ENCODE peak calls at places on chromosomes 11 and 22, in nine cellular contexts. Z is lung microvascular endothelial cell, V is colonic mucosa, W is hepatocyte, X is neuronal stem cell, M is NCI-H345, J is pancreas, K is esophagus squamous epithelium, U is left ventricle myocardium superior. C is an unnamed sample.

GRCh38 chr11:115051938-115052590 is 373.7 kb downstream of the NXPE2 start:
- DNase-seq in U (no peak), X (no peak), Z (no peak), W (no peak), M (no peak), K (no peak), J (no peak), V (no peak), C (no peak)

GRCh38 chr11:85643255-85643654 is 4.5 kb upstream of the TMEM126A start:
- DNase-seq in V (no peak), K (no peak), M (no peak), U (peak; percentile 47), Z (no peak), W (peak; percentile 30), J (no peak), X (no peak), C (no peak)

GRCh38 chr11:128701086-128701485 is 7.2 kb downstream of the FLI1 start:
- DNase-seq in M (no peak), Z (no peak), X (no peak), U (no peak), K (no peak), J (no peak), W (no peak), V (no peak), C (no peak)

GRCh38 chr11:130448416-130449068 is at the start of gene ADAMTS15:
- DNase-seq in W (peak; percentile 88), M (peak; percentile 68), V (peak; percentile 87), J (peak; percentile 66), U (peak; percentile 93), Z (peak; percentile 48), X (peak; percentile 83), K (no peak), C (no peak)

GRCh38 chr22:44211946-44212930 is 31.5 kb downstream of the PARVG start:
- DNase-seq in K (no peak), M (no peak), W (no peak), X (no peak), J (no peak), U (no peak), Z (no peak), V (no peak), C (no peak)

GRCh38 chr22:26646158-26646557 is 11.2 kb upstream of the MIAT start:
- DNase-seq in J (no peak), U (no peak), W (no peak), Z (no peak), K (no peak), X (no peak), M (peak; percentile 24), V (no peak), C (no peak)

GRCh38 chr11:74927496-74927895 is 21.4 kb downstream of the XRRA1 start:
- DNase-seq in V (no peak), X (no peak), M (no peak), W (no peak), K (no peak), U (no peak), Z (no peak), J (no peak), C (no peak)

GRCh38 chr22:46373838-46374662 is 38.5 kb downstream of the TRMU start:
- DNase-seq in K (no peak), W (no peak), Z (peak; percentile 60), X (no peak), U (no peak), V (peak; percentile 90), M (peak; percentile 13), J (no peak), C (no peak)

GRCh38 chr22:17911312-17911705 is 113.1 kb downstream of the MICAL3 start:
- DNase-seq in V (no peak), Z (no peak), M (no peak), U (no peak), W (no peak), K (no peak), X (no peak), J (no peak), C (no peak)

GRCh38 chr11:110892741-110893285 is 180.6 kb upstream of the ARHGAP20 start:
- DNase-seq in W (no peak), V (no peak), X (no peak), U (no peak), M (no peak), Z (no peak), J (no peak), K (no peak), C (no peak)

GRCh38 chr22:36816635-36817428 is at the start of gene PVALB:
- DNase-seq in J (no peak), W (peak; percentile 76), M (peak; percentile 46), V (no peak), X (no peak), Z (peak; percentile 63), U (peak; percentile 57), K (no peak), C (no peak)

GRCh38 chr11:60700689-60701508 is 1.5 kb downstream of the MS4A8 start:
- DNase-seq in K (no peak), X (peak; percentile 48), V (peak; percentile 63), Z (peak; percentile 48), M (peak; percentile 44), U (no peak), W (peak; percentile 41), J (no peak), C (no peak)

GRCh38 chr11:86039094-86039493 is 29.8 kb downstream of the PICALM start:
- DNase-seq in K (no peak), M (no peak), U (no peak), X (no peak), Z (no peak), V (no peak), J (no peak), W (no peak), C (no peak)

GRCh38 chr11:5129457-5129877 is 8.7 kb downstream of the OR52A5 start:
- DNase-seq in X (no peak), K (no peak), W (no peak), Z (no peak), J (no peak), U (no peak), M (no peak), V (no peak), C (no peak)

GRCh38 chr22:28819253-28820096 is 19.1 kb upstream of the XBP1 start:
- DNase-seq in M (no peak), U (no peak), Z (no peak), W (peak; percentile 71), X (no peak), K (no peak), V (peak; percentile 81), J (peak; percentile 93), C (no peak)

GRCh38 chr11:16252373-16252772 is 104.0 kb downstream of the SOX6 start:
- DNase-seq in X (no peak), K (no peak), U (no peak), W (peak; percentile 19), Z (peak; percentile 0), M (no peak), V (no peak), J (no peak), C (no peak)

GRCh38 chr11:131889146-131889577 is 518.7 kb downstream of the NTM start:
- DNase-seq in K (no peak), X (no peak), Z (no peak), M (peak; percentile 55), V (no peak), U (no peak), J (no peak), W (peak; percentile 43), C (no peak)

GRCh38 chr22:35376728-35377472 is 4.0 kb upstream of the HMOX1 start:
- DNase-seq in M (peak; percentile 28), K (peak; percentile 60), Z (peak; percentile 91), W (peak; percentile 96), V (peak; percentile 96), U (peak; percentile 88), J (peak; percentile 96), X (peak; percentile 95), C (peak; percentile 98)

GRCh38 chr11:86151188-86152005 is 82.5 kb upstream of the PICALM start:
- DNase-seq in W (peak; percentile 52), M (no peak), X (no peak), U (peak; percentile 58), Z (no peak), J (no peak), K (no peak), V (no peak), C (no peak)

GRCh38 chr11:114110948-114111347 is 51.4 kb downstream of the ZBTB16 start:
- DNase-seq in X (no peak), J (no peak), W (no peak), Z (peak; percentile 44), M (no peak), U (no peak), K (no peak), V (no peak), C (no peak)

GRCh38 chr11:63937713-63938480 is 905 bp upstream of the NAA40 start:
- DNase-seq in X (no peak), Z (peak; percentile 15), U (no peak), J (no peak), V (peak; percentile 59), W (no peak), M (peak; percentile 40), K (no peak), C (no peak)

GRCh38 chr11:14136561-14136960 is 174.0 kb downstream of the SPON1 start:
- DNase-seq in K (no peak), V (no peak), M (no peak), Z (no peak), U (no peak), J (no peak), W (no peak), X (no peak), C (no peak)

GRCh38 chr11:93573184-93573583 is 30.0 kb upstream of the SMCO4 start:
- DNase-seq in Z (no peak), W (no peak), X (no peak), V (no peak), J (no peak), K (no peak), U (no peak), M (no peak), C (no peak)

GRCh38 chr11:126109941-126110731 is 47.5 kb upstream of the CDON start:
- DNase-seq in M (no peak), W (no peak), U (no peak), Z (no peak), K (no peak), J (no peak), X (no peak), V (no peak), C (no peak)

GRCh38 chr11:130218501-130218900 is 58.9 kb downstream of the ST14 start:
- DNase-seq in J (no peak), U (no peak), K (no peak), W (no peak), X (no peak), Z (no peak), M (no peak), V (no peak), C (no peak)

GRCh38 chr11:84993386-84993785 is 633.8 kb downstream of the DLG2 start:
- DNase-seq in U (no peak), K (no peak), J (no peak), M (no peak), X (no peak), V (peak; percentile 18), W (peak; percentile 24), Z (no peak), C (no peak)

GRCh38 chr11:70727021-70727420 is 328.7 kb downstream of the CTTN start:
- DNase-seq in Z (no peak), W (no peak), K (no peak), X (no peak), U (no peak), M (no peak), J (no peak), V (no peak), C (no peak)

GRCh38 chr11:122440783-122441701 is 214.5 kb upstream of the UBASH3B start:
- DNase-seq in V (peak; percentile 21), M (peak; percentile 74), W (peak; percentile 56), K (no peak), X (peak; percentile 52), Z (no peak), U (peak; percentile 63), J (no peak), C (no peak)

GRCh38 chr11:105611414-105611813 is 1.5 kb downstream of the GRIA4 start:
- DNase-seq in V (no peak), J (no peak), X (no peak), W (no peak), Z (no peak), K (no peak), U (no peak), M (no peak), C (no peak)

GRCh38 chr11:113436672-113437252 is 38.4 kb downstream of the DRD2 start:
- DNase-seq in K (no peak), W (no peak), J (no peak), Z (no peak), V (no peak), U (no peak), M (no peak), X (no peak), C (no peak)

GRCh38 chr11:77525455-77526091 is 51.7 kb upstream of the PAK1 start:
- DNase-seq in K (no peak), M (no peak), Z (no peak), U (no peak), X (no peak), J (no peak), W (no peak), V (no peak), C (no peak)